ENCODE peak calls at places on chromosomes 12 and 14, in five cellular contexts. C, V, E, Q and R are unnamed samples.

GRCh38 chr14:21025374-21026151 is 702 bp upstream of the NDRG2 start:
- DNase-seq in E (no peak), V (no peak), C (peak), Q (no peak), R (peak)

GRCh38 chr14:24032727-24033418 is 18.9 kb upstream of the CARMIL3 start:
- DNase-seq in E (no peak), V (no peak), C (no peak), Q (peak), R (no peak)

GRCh38 chr14:26808407-26808806 is 210.6 kb upstream of the NOVA1 start:
- DNase-seq in C (no peak), V (no peak), E (no peak), Q (no peak), R (no peak)

GRCh38 chr14:60736494-60736893 is 1.9 kb downstream of the MNAT1 start:
- DNase-seq in Q (peak), V (no peak), E (no peak), C (no peak), R (no peak)

GRCh38 chr12:75207338-75208083 is 2.1 kb downstream of the KCNC2 start:
- DNase-seq in C (no peak), Q (no peak), V (no peak), E (no peak), R (no peak)

GRCh38 chr12:21938879-21939278 is 2.3 kb downstream of the ABCC9 start:
- DNase-seq in E (no peak), Q (no peak), V (no peak), C (no peak), R (no peak)

GRCh38 chr12:65022960-65023359 is 98.1 kb downstream of the WIF1 start:
- DNase-seq in C (no peak), E (no peak), Q (no peak), V (no peak), R (no peak)

GRCh38 chr14:60174352-60175254 is 9.4 kb upstream of the DHRS7 start:
- DNase-seq in E (no peak), C (no peak), Q (no peak), V (no peak), R (no peak)